ENCODE peak calls at places on chromosomes 6 and 20, in four cellular contexts. C is pancreas, H is right lobe of liver, P is stomach. Y is an unnamed sample.

GRCh38 chr6:117483004-117483644 is 650 bp downstream of the DCBLD1 start:
- DNase-seq in H (peak; percentile 76), C (peak; percentile 91), P (peak; percentile 68), Y (no peak)

GRCh38 chr6:154956771-154957522 is 38.2 kb upstream of the TIAM2 start:
- DNase-seq in H (no peak), P (no peak), C (no peak), Y (no peak)

GRCh38 chr20:3861191-3861590 is 14.6 kb downstream of the MAVS start:
- DNase-seq in C (no peak), H (no peak), P (no peak), Y (no peak)

GRCh38 chr20:51404297-51405060 is 138.0 kb downstream of the NFATC2 start:
- DNase-seq in C (no peak), H (peak; percentile 46), P (peak; percentile 55), Y (no peak)

GRCh38 chr6:16982827-16983226 is 119.0 kb upstream of the STMND1 start:
- DNase-seq in C (no peak), P (no peak), H (no peak), Y (no peak)

GRCh38 chr6:159691133-159691962 is 1.7 kb downstream of the SOD2 start:
- DNase-seq in P (no peak), H (no peak), C (no peak), Y (peak; percentile 60)

GRCh38 chr6:143093290-143093689 is 32.6 kb downstream of the AIG1 start:
- DNase-seq in C (no peak), H (no peak), P (no peak), Y (no peak)

GRCh38 chr20:50569864-50570836 is 60.0 kb downstream of the PTPN1 start:
- DNase-seq in H (no peak), C (no peak), P (no peak), Y (no peak)

GRCh38 chr20:50280851-50281655 is 90.4 kb downstream of the CEBPB start:
- DNase-seq in P (no peak), H (no peak), C (no peak), Y (no peak)

GRCh38 chr6:97316982-97317381 is 34.0 kb upstream of the MMS22L start:
- DNase-seq in P (no peak), H (no peak), C (no peak), Y (no peak)

GRCh38 chr6:90413867-90414266 is 117.2 kb upstream of the BACH2 start:
- DNase-seq in P (no peak), C (no peak), H (no peak), Y (no peak)
- H3K4me3 ChIP-seq in P (peak overlapping the region; percentile 16), C (no peak overlapping the region), H (no peak overlapping the region), Y (no peak overlapping the region)

GRCh38 chr6:129475477-129476247 is 234.3 kb downstream of the ARHGAP18 start:
- DNase-seq in C (no peak), H (no peak), P (no peak), Y (no peak)
- TF ChIP-seq CTCF in C (no peak), H (no peak), P (no peak), Y (no peak)

DNA sequence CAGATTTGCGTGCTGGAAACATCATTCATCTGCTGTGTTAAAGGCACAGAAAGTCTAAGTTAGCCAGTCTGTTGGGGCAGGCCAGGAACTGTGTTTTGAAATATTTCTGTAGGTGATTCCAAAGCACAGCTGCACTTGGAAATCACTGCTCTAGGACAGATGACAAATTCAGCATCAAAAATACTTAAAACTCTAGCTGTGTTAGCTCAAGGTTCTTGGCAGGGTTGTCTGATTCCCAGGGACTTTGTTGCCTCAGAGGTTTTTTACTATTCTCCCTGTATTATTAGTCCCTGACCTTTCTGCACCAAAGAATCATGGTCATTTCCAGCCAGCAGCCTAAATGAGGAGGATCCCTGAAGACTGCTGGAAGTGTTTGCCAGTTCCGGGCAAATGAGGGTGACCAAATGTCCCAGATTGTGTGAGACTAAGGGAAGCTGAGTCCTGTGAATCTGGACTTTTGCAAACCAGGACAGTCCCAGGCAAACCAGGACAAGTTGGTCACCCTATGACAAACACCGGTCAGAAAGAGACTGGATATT is 84.3 kb upstream of the TMEM30A start:
- DNase-seq in H (no peak), C (no peak), P (no peak), Y (no peak)
- H3K27me3 ChIP-seq in H (no peaks in the 10 kb centered on the region), C (no peaks in the 10 kb centered on the region), P (no peaks in the 10 kb centered on the region), Y (no peaks in the 10 kb centered on the region)

GRCh38 chr6:29926795-29927427 is 15.4 kb upstream of the HLA-A start:
- DNase-seq in H (peak; percentile 88), C (peak; percentile 89), P (peak; percentile 84), Y (no peak)
- H3K4me3 ChIP-seq in H (peak overlapping the region; percentile 63), C (peak overlapping the region; percentile 35), P (no peak overlapping the region), Y (peak overlapping the region; percentile 57)

GRCh38 chr6:7673063-7673536 is 52.8 kb upstream of the BMP6 start:
- DNase-seq in H (peak; percentile 32), C (no peak), P (peak; percentile 32), Y (no peak)
- TF ChIP-seq CTCF in H (no peak), C (no peak), P (no peak), Y (no peak)

DNA sequence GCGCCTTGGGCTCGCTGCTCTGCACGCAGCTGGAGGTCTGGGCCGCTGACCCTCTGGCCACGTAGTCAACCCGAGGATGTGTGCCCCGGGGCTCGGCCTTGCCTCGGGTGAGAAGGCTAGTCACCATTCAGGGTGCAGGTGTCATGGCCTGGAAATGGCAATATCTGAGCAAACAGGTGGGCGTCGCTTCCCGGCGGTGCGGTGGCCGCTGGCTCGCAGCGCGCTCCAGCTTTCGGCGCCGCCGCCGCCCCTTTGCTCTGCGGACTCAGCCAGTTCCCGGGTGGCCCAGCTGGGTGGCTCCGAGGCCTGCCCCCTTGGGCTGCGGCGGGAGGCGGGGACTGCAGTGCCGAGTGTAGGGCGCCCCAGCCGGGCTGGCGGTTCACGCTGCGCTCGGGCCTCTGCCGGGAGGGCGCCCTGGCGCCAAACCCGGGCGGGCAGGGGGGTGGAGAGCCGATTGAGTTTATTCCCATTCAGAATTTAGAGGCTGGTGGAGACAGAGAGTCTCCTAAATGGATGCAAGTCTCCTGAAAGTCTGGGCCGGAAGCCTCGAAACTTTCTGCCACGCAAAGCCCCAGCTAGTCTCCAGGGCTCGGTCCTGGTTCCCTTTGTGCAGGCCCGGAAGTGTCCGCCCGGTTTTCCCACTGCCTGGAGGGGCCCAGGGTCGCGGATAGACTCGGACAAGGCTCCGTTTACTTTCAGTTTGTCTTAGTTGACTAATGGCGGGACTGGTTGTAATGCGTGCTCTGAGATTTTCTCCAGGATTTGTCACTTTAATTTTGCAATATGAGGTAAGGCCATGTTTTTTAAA is 11.3 kb upstream of the TFAP2A start:
- DNase-seq in H (peak; percentile 71), P (peak; percentile 55), C (peak; percentile 74), Y (no peak)
- H3K27me3 ChIP-seq in H (peaks cover 20% of the 10 kb centered on the region), P (peaks cover 58% of the 10 kb centered on the region), C (peaks cover 3% of the 10 kb centered on the region), Y (peaks cover 46% of the 10 kb centered on the region)

GRCh38 chr6:33391278-33392167 is at the start of gene KIFC1:
- DNase-seq in C (peak; percentile 99), P (peak; percentile 99), H (peak; percentile 99), Y (peak; percentile 99)

GRCh38 chr6:33392168-33392947 is 735 bp downstream of the KIFC1 start:
- DNase-seq in C (no peak), H (no peak), P (no peak), Y (no peak)

GRCh38 chr6:33390767-33391277 is 801 bp upstream of the KIFC1 start:
- DNase-seq in C (no peak), P (no peak), H (no peak), Y (no peak)

GRCh38 chr6:33390173-33390572 is 1.4 kb upstream of the KIFC1 start:
- DNase-seq in H (no peak), P (no peak), C (no peak), Y (no peak)

GRCh38 chr6:33392979-33393378 is 1.4 kb downstream of the KIFC1 start:
- DNase-seq in P (no peak), C (no peak), H (no peak), Y (no peak)
- H3K4me3 ChIP-seq in P (no peak overlapping the region), C (no peak overlapping the region), H (no peak overlapping the region), Y (peak overlapping the region; percentile 99)

GRCh38 chr6:37776546-37776945 is 43.0 kb upstream of the ZFAND3 start:
- DNase-seq in H (no peak), P (no peak), C (no peak), Y (no peak)
- TF ChIP-seq CTCF in H (no peak), P (no peak), C (no peak), Y (no peak)

DNA sequence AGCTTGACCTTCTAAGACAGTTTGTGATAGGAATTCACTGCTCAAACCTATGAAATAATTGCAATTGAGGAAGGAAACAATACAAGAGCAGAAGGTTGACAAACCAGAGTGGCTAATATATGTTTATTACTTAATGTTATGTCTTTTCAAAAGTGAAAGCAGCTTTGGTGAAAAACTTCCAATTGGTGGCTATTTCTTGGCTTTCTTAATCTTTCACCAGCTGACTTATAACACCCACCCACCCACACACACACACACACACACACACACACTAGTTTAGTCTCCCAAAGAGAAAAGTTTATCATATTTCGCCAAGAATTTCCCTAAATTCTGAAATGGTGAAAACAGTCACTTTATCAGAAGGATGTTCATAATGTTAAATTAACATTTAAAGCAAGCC is 583.5 kb downstream of the EYS start:
- DNase-seq in P (no peak), H (no peak), C (no peak), Y (no peak)
- H3K27me3 ChIP-seq in P (no peaks in the 10 kb centered on the region), H (no peaks in the 10 kb centered on the region), C (no peaks in the 10 kb centered on the region), Y (no peaks in the 10 kb centered on the region)

Y was measured in kidney epithelial cell.